ENCODE peak calls at places on chromosomes 1 and 21, in four cellular contexts. Q, C, G and L are unnamed samples.

GRCh38 chr1:184520343-184520742 is 133.5 kb downstream of the C1orf21 start:
- DNase-seq in Q (no peak), C (no peak), G (no peak), L (no peak)

GRCh38 chr1:225533238-225533637 is 105.4 kb upstream of the LBR start:
- DNase-seq in Q (no peak), C (no peak), G (no peak), L (no peak)

GRCh38 chr1:209215826-209216225 is 367.7 kb upstream of the CAMK1G start:
- DNase-seq in Q (no peak), C (no peak), G (no peak), L (peak)

GRCh38 chr21:31366825-31367224 is 22.8 kb upstream of the TIAM1 start:
- DNase-seq in Q (no peak), C (no peak), G (no peak), L (no peak)

GRCh38 chr1:226948480-226948879 is 8.4 kb downstream of the COQ8A start:
- DNase-seq in Q (no peak), C (no peak), G (no peak), L (peak)

GRCh38 chr1:60612790-60613189 is 469.6 kb upstream of the NFIA start:
- DNase-seq in Q (no peak), C (no peak), G (no peak), L (no peak)

GRCh38 chr1:3423896-3424610 is 30.4 kb upstream of the ARHGEF16 start:
- DNase-seq in Q (no peak), C (no peak), G (peak), L (no peak)

GRCh38 chr1:12811409-12811784 is 19.8 kb downstream of the PRAMEF11 start:
- DNase-seq in Q (no peak), C (no peak), G (no peak), L (no peak)

GRCh38 chr1:42125552-42125951 is 27.7 kb upstream of the GUCA2B start:
- DNase-seq in Q (no peak), C (no peak), G (no peak), L (no peak)

GRCh38 chr1:5667513-5668325 is 324.5 kb downstream of the NPHP4 start:
- DNase-seq in Q (peak), C (no peak), G (no peak), L (peak)

GRCh38 chr1:231763481-231763880 is 136.9 kb downstream of the DISC1 start:
- DNase-seq in Q (no peak), C (no peak), G (no peak), L (no peak)

GRCh38 chr1:46134660-46135331 is 2.4 kb upstream of the PIK3R3 start:
- DNase-seq in Q (no peak), C (no peak), G (no peak), L (no peak)

GRCh38 chr1:247961796-247962195 is 3.2 kb upstream of the OR2AK2 start:
- DNase-seq in Q (no peak), C (no peak), G (no peak), L (no peak)

GRCh38 chr1:165512817-165513216 is 31.0 kb upstream of the LRRC52 start:
- DNase-seq in Q (no peak), C (peak), G (no peak), L (no peak)

GRCh38 chr21:41489329-41489728 is 18.6 kb downstream of the TMPRSS2 start:
- DNase-seq in Q (no peak), C (no peak), G (no peak), L (no peak)

GRCh38 chr1:231971397-231972233 is 345.0 kb downstream of the DISC1 start:
- DNase-seq in Q (no peak), C (no peak), G (no peak), L (no peak)

GRCh38 chr1:246117066-246117791 is 389.9 kb downstream of the SMYD3 start:
- DNase-seq in Q (no peak), C (peak), G (no peak), L (peak)

GRCh38 chr1:230684998-230685397 is 28.9 kb downstream of the AGT start:
- DNase-seq in Q (no peak), C (no peak), G (no peak), L (no peak)

GRCh38 chr1:25743164-25744139 is 56.5 kb upstream of the SELENON start:
- DNase-seq in Q (peak), C (peak), G (peak), L (no peak)
- H3K27ac ChIP-seq in Q (peak), C (peak), G (peak), L (no peak)

DNA sequence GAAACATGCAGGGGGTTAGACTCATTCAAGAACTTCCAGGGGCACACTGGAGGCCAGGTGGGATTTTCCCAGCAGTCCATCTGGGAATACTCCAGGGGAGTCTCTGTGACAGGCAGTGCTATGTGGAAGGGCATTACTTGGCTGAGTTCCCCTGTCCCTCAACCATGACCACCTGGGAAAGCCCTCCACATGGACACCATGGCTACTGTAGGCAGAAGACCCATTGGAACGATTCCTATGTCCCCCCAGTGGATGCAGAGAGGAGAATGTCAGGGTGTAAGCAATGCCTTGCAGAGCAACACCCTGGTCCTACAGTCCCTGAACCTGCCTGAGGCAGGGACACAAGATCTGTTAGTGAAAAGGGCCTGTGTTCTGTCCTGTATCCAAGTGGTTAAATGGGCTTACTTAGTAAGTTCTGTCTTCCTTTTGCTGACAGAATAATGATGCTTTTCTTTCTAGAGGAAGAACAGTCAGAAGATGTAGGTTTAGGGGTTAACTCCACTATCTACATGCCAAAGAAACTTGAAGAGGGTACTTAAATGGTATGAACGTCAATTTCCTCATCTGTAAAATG is 13.4 kb downstream of the SLAMF1 start:
- DNase-seq in Q (no peak), C (no peak), G (no peak), L (no peak)
- H3K27ac ChIP-seq in Q (no peak), C (no peak), G (no peak), L (no peak)

DNA sequence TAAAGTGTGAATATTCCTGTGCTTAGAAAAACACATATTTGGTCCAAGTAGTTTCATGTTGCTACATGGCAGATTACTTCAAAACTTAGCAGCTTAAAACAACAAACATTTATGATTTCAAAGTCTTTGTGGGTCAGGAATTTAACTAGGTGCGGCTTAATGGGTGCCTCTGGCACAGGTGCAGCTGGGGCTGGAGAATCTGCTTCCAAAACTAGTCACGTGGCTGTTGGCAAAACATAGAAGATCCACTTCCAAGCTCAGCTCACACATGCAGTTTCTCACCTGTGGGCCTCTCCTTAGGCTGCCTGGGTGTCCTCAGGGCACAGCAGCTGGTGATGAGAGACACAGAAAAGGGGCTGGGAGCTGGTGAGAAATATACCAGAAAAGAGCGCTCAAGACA is 263.4 kb downstream of the TTLL7 start:
- DNase-seq in Q (no peak), C (no peak), G (no peak), L (no peak)
- H3K27ac ChIP-seq in Q (no peak), C (no peak), G (no peak), L (no peak)

GRCh38 chr1:58618303-58618702 is 41.3 kb upstream of the TACSTD2 start:
- DNase-seq in Q (peak), C (no peak), G (no peak), L (no peak)
- H3K27ac ChIP-seq in Q (no peak), C (no peak), G (peak), L (no peak)